ENCODE peak calls at places on chromosomes 11 and 22, in six cellular contexts. R, V, N, O, K and F are unnamed samples. For H3K9me3 and H3K4me1, the result is how much of the 10 kb centered on the place peaks cover.

GRCh38 chr11:27471067-27471587 is 1.5 kb downstream of the LGR4 start:
- DNase-seq in R (no peak), V (no peak), N (peak), O (no peak), K (no peak), F (no peak)

GRCh38 chr22:32044913-32045312 is 1.9 kb downstream of the SLC5A1 start:
- DNase-seq in R (peak), V (no peak), N (peak), O (peak), K (no peak), F (no peak)

GRCh38 chr22:20990184-20991180 is 8.4 kb downstream of the LZTR1 start:
- DNase-seq in R (no peak), V (no peak), N (no peak), O (no peak), K (no peak), F (no peak)

GRCh38 chr11:114083256-114084252 is 24.0 kb downstream of the ZBTB16 start:
- DNase-seq in R (no peak), V (no peak), N (no peak), O (no peak), K (no peak), F (no peak)

GRCh38 chr11:84249344-84250135 is 963.4 kb upstream of the CCDC90B start:
- DNase-seq in R (no peak), V (no peak), N (no peak), O (no peak), K (no peak), F (no peak)

GRCh38 chr22:30906946-30907345 is 61.6 kb downstream of the MORC2 start:
- DNase-seq in R (no peak), V (no peak), N (no peak), O (no peak), K (no peak), F (no peak)

GRCh38 chr11:6251990-6252473 is 7.6 kb upstream of the CCKBR start:
- DNase-seq in R (no peak), V (no peak), N (no peak), O (no peak), K (no peak), F (no peak)

GRCh38 chr22:25131198-25131887 is 68.3 kb upstream of the CRYBB3 start:
- DNase-seq in R (no peak), V (no peak), N (peak), O (no peak), K (no peak), F (no peak)

GRCh38 chr11:33724644-33725035 is 11.6 kb downstream of the CD59 start:
- DNase-seq in R (no peak), V (no peak), N (no peak), O (peak), K (no peak), F (no peak)

GRCh38 chr11:45045692-45046471 is 95.2 kb upstream of the TP53I11 start:
- DNase-seq in R (peak), V (no peak), N (no peak), O (peak), K (no peak), F (peak)

GRCh38 chr11:114891911-114892310 is 213.6 kb downstream of the NXPE2 start:
- DNase-seq in R (no peak), V (no peak), N (no peak), O (no peak), K (no peak), F (no peak)

GRCh38 chr11:119335655-119336543 is 1.6 kb downstream of the RNF26 start:
- DNase-seq in R (no peak), V (no peak), N (no peak), O (peak), K (no peak), F (peak)

GRCh38 chr11:1055990-1056771 is 18.5 kb upstream of the MUC2 start:
- DNase-seq in R (no peak), V (no peak), N (no peak), O (no peak), K (peak), F (peak)

GRCh38 chr22:22086501-22087158 is 104.0 kb upstream of the TOP3B start:
- DNase-seq in R (no peak), V (no peak), N (no peak), O (no peak), K (no peak), F (no peak)

GRCh38 chr11:69388661-69389060 is 92.8 kb upstream of the LINC01488 start:
- DNase-seq in R (no peak), V (no peak), N (no peak), O (no peak), K (no peak), F (no peak)

GRCh38 chr11:106959800-106960199 is 58.5 kb downstream of the GUCY1A2 start:
- DNase-seq in R (no peak), V (no peak), N (no peak), O (no peak), K (no peak), F (no peak)

GRCh38 chr11:114115406-114116054 is 56.0 kb downstream of the ZBTB16 start:
- DNase-seq in R (no peak), V (no peak), N (no peak), O (no peak), K (no peak), F (no peak)

GRCh38 chr11:1783725-1784529 is 20.2 kb upstream of the CTSD start:
- DNase-seq in R (no peak), V (no peak), N (no peak), O (no peak), K (no peak), F (no peak)

GRCh38 chr11:130434521-130435223 is 6.3 kb upstream of the ADAMTS8 start:
- DNase-seq in R (peak), V (peak), N (peak), O (peak), K (peak), F (peak)

GRCh38 chr22:39247379-39247778 is 2.6 kb upstream of the PDGFB start:
- DNase-seq in R (no peak), V (no peak), N (no peak), O (no peak), K (no peak), F (no peak)

GRCh38 chr11:35622070-35622469 is 3.8 kb downstream of the FJX1 start:
- DNase-seq in R (no peak), V (no peak), N (no peak), O (no peak), K (no peak), F (no peak)

GRCh38 chr11:10017050-10017449 is 277.0 kb downstream of the SBF2 start:
- DNase-seq in R (no peak), V (no peak), N (no peak), O (no peak), K (no peak), F (no peak)

GRCh38 chr22:41576877-41577276 is 12.8 kb downstream of the PMM1 start:
- DNase-seq in R (peak), V (peak), N (peak), O (no peak), K (peak), F (peak)

GRCh38 chr11:110763249-110764011 is 51.2 kb upstream of the ARHGAP20 start:
- DNase-seq in R (no peak), V (no peak), N (peak), O (no peak), K (no peak), F (no peak)

GRCh38 chr11:118079507-118079906 is 2.6 kb downstream of the TMPRSS4 start:
- DNase-seq in R (no peak), V (no peak), N (peak), O (no peak), K (no peak), F (no peak)

GRCh38 chr22:47174096-47174495 is 411.6 kb downstream of the TBC1D22A start:
- DNase-seq in R (no peak), V (no peak), N (no peak), O (no peak), K (no peak), F (peak)

GRCh38 chr11:7511405-7511804 is 2.4 kb upstream of the PPFIBP2 start:
- DNase-seq in R (peak), V (no peak), N (peak), O (peak), K (no peak), F (peak)

GRCh38 chr11:118084247-118084646 is 2.5 kb downstream of the SMIM35 start:
- DNase-seq in R (no peak), V (no peak), N (peak), O (peak), K (no peak), F (peak)

GRCh38 chr22:28563636-28564035 is 116.0 kb downstream of the TTC28 start:
- DNase-seq in R (no peak), V (no peak), N (no peak), O (no peak), K (no peak), F (no peak)

GRCh38 chr11:10350341-10350740 is 45.5 kb downstream of the ADM start:
- DNase-seq in R (no peak), V (no peak), N (no peak), O (no peak), K (peak), F (no peak)

GRCh38 chr11:70739091-70739490 is 340.8 kb downstream of the CTTN start:
- DNase-seq in R (no peak), V (no peak), N (no peak), O (no peak), K (no peak), F (no peak)

GRCh38 chr11:70739811-70740474 is 341.6 kb downstream of the CTTN start:
- DNase-seq in R (no peak), V (no peak), N (no peak), O (no peak), K (no peak), F (no peak)

GRCh38 chr11:70736937-70737640 is 338.8 kb downstream of the CTTN start:
- DNase-seq in R (no peak), V (no peak), N (no peak), O (no peak), K (no peak), F (no peak)

GRCh38 chr11:70737816-70738630 is 339.7 kb downstream of the CTTN start:
- DNase-seq in R (no peak), V (no peak), N (no peak), O (no peak), K (no peak), F (no peak)

DNA sequence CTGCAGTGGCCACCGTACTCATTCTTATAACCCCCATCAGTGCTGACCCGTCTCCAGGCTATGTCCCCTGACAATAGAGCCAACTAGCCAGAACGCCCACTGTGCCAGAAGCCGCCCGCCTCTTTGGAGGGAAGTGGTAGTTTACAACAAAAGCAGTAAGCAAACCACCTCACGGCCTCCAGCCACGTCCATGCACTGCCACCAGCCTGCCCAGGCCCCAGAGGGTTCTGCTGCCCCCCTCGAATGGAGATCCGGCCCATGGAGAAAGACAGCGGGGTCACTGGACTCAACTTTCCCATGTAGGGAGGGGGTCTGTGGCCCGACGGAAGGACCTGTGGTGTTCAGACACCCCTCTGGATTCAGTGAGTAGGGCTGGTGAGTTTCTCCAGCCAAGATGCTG is 340.3 kb downstream of the CTTN start:
- DNase-seq in R (no peak), V (no peak), N (no peak), O (no peak), K (no peak), F (no peak)
- H3K9me3 ChIP-seq in R (under half), V (under half), N (under half), O (under half), K (under half), F (under half)

DNA sequence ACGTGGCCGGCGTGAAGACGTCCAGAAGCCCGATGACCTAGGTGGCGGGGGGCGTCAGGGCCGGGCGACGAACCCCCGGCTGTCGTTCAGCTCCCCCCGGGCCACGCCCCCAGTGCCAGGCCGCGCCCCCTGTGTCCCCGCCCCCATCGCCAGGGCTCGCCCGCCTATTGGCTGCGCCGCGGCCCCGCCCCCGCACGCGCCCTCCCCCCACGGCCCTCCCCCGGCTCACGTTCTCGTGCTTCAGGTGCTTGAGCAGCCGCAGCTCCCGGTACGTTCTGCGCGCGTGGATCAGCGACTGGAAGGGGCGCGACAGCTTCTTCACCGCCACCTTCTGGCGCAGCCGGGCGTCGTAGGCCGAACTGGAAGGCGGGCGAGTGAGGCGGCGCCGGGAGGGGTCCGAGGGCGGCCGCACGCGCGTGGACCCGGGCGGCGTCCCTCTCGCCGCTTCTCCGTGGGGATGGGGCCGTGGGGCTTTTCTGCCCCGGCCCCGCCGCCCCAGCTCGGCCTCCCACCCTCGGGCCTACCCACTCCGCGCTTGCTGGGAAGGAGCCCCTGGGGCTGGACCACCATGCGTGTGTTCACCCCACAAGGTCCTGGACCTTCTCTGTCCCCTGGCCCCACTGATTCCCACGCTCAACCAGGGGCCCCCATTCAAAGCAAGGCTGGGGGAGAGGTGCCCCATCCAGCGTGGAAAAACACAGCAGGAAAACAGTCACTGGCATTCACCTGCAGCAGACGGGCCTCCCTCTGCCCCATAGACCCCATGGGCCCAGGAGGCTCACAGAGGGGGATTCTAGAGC is 2.4 kb downstream of the MAPK11 start:
- DNase-seq in R (peak), V (peak), N (peak), O (peak), K (no peak), F (peak)
- H3K4me3 ChIP-seq in R (no peak), V (no peak), N (peak), O (peak), K (no peak), F (peak)

GRCh38 chr11:65562788-65563187 is 4.6 kb upstream of the LTBP3 start:
- DNase-seq in R (no peak), V (no peak), N (no peak), O (no peak), K (no peak), F (no peak)
- H3K4me1 ChIP-seq in R (under half), V (half or more), N (under half), O (under half), K (under half), F (under half)

GRCh38 chr11:55572548-55572947 is 620 bp downstream of the OR4C16 start:
- DNase-seq in R (no peak), V (no peak), N (no peak), O (no peak), K (no peak), F (no peak)

GRCh38 chr11:55571828-55572227 is at the start of gene OR4C16:
- DNase-seq in R (no peak), V (no peak), N (no peak), O (no peak), K (no peak), F (no peak)
- H3K9me3 ChIP-seq in R (under half), V (under half), N (under half), O (under half), K (under half), F (under half)

DNA sequence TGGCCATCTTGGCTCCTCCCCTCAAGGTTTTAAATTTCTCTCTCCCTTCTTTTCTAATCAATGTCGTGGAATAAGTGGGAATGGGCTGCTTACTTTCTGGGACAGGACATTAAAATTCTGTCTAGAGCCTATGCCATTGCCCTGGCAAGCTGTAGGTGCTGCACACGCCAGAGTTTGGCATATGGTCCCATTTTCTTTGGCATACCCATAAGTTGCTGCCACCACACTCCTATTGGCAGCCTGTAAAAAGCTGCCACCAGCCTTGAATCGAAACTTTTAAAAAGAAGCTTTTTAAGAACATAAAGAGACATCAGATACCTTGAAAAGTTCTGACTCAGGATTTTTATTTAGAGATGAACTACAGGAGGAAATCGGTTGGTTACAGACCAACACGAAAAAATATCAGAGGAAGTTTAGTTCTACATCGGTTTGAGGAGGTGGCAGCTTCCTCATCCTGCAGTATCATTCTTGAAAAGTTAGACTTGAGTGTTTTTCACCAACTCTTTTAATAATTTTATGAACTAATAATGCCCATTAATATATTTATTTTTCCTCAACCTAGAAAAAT is 517.8 kb upstream of the ANO5 start:
- DNase-seq in R (no peak), V (no peak), N (no peak), O (no peak), K (no peak), F (no peak)
- H3K4me3 ChIP-seq in R (no peak), V (no peak), N (no peak), O (no peak), K (no peak), F (no peak)

GRCh38 chr11:65418681-65419459 is 3.7 kb upstream of the NEAT1 start:
- DNase-seq in R (peak), V (peak), N (peak), O (peak), K (peak), F (peak)
- H3K4me1 ChIP-seq in R (under half), V (half or more), N (under half), O (under half), K (half or more), F (half or more)

DNA sequence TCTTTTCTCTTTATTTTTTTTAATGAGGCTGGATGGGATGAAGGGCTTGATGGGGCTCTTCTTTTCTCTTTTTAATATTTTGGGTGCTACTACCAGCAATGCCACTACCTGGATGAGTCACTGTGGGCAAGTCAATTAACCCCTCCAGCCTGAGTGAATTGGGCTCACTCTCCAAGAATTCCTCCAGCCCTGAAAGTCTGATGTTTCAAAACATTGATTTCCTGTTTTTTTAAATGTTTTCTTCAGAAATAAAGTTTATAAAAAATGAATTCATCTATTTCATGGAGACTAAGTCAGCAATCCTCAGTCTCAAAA is 812 bp upstream of the OR5A2 start:
- DNase-seq in R (no peak), V (no peak), N (no peak), O (no peak), K (no peak), F (no peak)
- H3K9me3 ChIP-seq in R (under half), V (under half), N (under half), O (under half), K (under half), F (under half)

GRCh38 chr11:32433249-32434115 is 1.9 kb downstream of the WT1 start:
- DNase-seq in R (no peak), V (no peak), N (no peak), O (no peak), K (no peak), F (no peak)

GRCh38 chr11:32431657-32432056 is 3.7 kb downstream of the WT1 start:
- DNase-seq in R (no peak), V (no peak), N (no peak), O (no peak), K (no peak), F (no peak)

GRCh38 chr11:32434116-32434386 is 1.3 kb downstream of the WT1 start:
- DNase-seq in R (no peak), V (no peak), N (no peak), O (no peak), K (no peak), F (no peak)

GRCh38 chr11:32434387-32435151 is 770 bp downstream of the WT1 start:
- DNase-seq in R (peak), V (no peak), N (no peak), O (no peak), K (peak), F (no peak)

DNA sequence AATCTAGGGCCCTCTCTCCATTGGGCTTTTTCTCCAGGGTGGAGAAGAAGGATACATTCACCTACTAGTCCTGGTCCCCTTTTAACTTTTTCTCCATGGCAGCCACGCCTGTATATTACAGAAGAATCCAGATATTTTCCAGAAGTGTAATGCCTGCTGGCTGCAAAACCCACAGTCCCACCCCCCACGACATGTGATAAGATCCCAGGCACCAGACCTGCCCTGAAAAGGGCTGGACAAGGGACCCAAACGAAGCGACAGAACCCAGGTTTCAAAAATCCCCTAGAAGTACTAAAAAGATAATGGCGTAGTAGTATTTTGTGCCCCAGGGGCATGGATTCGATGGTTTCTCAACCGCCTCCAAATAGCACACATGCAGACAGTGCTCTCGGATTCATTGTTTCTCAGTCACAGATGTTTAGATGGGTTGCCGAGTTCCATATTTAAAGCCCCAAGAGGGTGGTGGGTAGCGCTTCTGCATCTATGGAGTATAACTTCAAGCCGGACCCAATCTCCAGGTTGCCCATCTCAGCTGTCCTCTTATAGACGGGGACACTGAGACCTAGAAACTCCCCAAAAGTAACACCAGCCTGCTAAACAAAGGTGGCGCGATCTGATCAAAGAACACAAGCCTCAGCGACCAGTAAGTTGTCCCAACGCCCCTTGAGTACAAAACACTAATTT is 2.6 kb downstream of the WT1 start:
- DNase-seq in R (no peak), V (no peak), N (no peak), O (no peak), K (no peak), F (no peak)
- H3K4me3 ChIP-seq in R (peak), V (no peak), N (no peak), O (no peak), K (no peak), F (peak)

GRCh38 chr22:49185312-49185969 is 642.2 kb downstream of the BRD1 start:
- DNase-seq in R (no peak), V (no peak), N (no peak), O (no peak), K (no peak), F (no peak)
- H3K4me1 ChIP-seq in R (under half), V (under half), N (under half), O (under half), K (under half), F (under half)

GRCh38 chr11:50074161-50074560 is 41.5 kb downstream of the OR4C45 start:
- DNase-seq in R (no peak), V (no peak), N (no peak), O (no peak), K (no peak), F (no peak)
- H3K9me3 ChIP-seq in R (under half), V (under half), N (under half), O (under half), K (under half), F (under half)